ENCODE peak calls at places on chromosomes 5 and 9, in eight cellular contexts. One of them, this sample, is unnamed.

GRCh38 chr9:129351642-129352151 is 173.6 kb upstream of the IER5L start:
- DNase-seq in H9: peak; percentile 70
- DNase-seq in body of pancreas: no peak
- DNase-seq in heart right ventricle: no peak
- DNase-seq in fibroblast of lung: peak; percentile 47
- DNase-seq in hepatocyte: no peak
- DNase-seq in CD8-positive, alpha-beta T cell: no peak
- DNase-seq in ascending aorta: no peak
- DNase-seq in this sample: no peak

GRCh38 chr5:88263349-88263748 is 5.3 kb downstream of the TMEM161B start:
- DNase-seq in H9: no peak
- DNase-seq in body of pancreas: no peak
- DNase-seq in heart right ventricle: no peak
- DNase-seq in fibroblast of lung: no peak
- DNase-seq in hepatocyte: no peak
- DNase-seq in CD8-positive, alpha-beta T cell: no peak
- DNase-seq in ascending aorta: no peak
- DNase-seq in this sample: no peak

GRCh38 chr9:134600836-134601638 is 40.6 kb upstream of the COL5A1 start:
- DNase-seq in H9: peak; percentile 18
- DNase-seq in body of pancreas: no peak
- DNase-seq in heart right ventricle: no peak
- DNase-seq in fibroblast of lung: no peak
- DNase-seq in hepatocyte: no peak
- DNase-seq in CD8-positive, alpha-beta T cell: no peak
- DNase-seq in ascending aorta: no peak
- DNase-seq in this sample: no peak

GRCh38 chr9:70921126-70921525 is 200.3 kb downstream of the TRPM3 start:
- DNase-seq in H9: no peak
- DNase-seq in body of pancreas: no peak
- DNase-seq in heart right ventricle: no peak
- DNase-seq in fibroblast of lung: peak; percentile 28
- DNase-seq in hepatocyte: no peak
- DNase-seq in CD8-positive, alpha-beta T cell: no peak
- DNase-seq in ascending aorta: no peak
- DNase-seq in this sample: no peak

GRCh38 chr5:139294372-139295165 is 1.0 kb downstream of the MATR3 start:
- DNase-seq in H9: no peak
- DNase-seq in body of pancreas: peak; percentile 78
- DNase-seq in heart right ventricle: peak; percentile 75
- DNase-seq in fibroblast of lung: peak; percentile 85
- DNase-seq in hepatocyte: peak; percentile 89
- DNase-seq in CD8-positive, alpha-beta T cell: peak; percentile 59
- DNase-seq in ascending aorta: peak; percentile 83
- DNase-seq in this sample: peak; percentile 51

GRCh38 chr5:147098233-147098790 is 136.5 kb upstream of the STK32A start:
- DNase-seq in H9: peak; percentile 61
- DNase-seq in body of pancreas: peak; percentile 54
- DNase-seq in heart right ventricle: no peak
- DNase-seq in fibroblast of lung: peak; percentile 44
- DNase-seq in hepatocyte: peak; percentile 55
- DNase-seq in CD8-positive, alpha-beta T cell: no peak
- DNase-seq in ascending aorta: no peak
- DNase-seq in this sample: no peak

GRCh38 chr5:111697215-111697614 is 59.8 kb downstream of the NREP start:
- DNase-seq in H9: no peak
- DNase-seq in body of pancreas: no peak
- DNase-seq in heart right ventricle: no peak
- DNase-seq in fibroblast of lung: peak; percentile 53
- DNase-seq in hepatocyte: peak; percentile 24
- DNase-seq in CD8-positive, alpha-beta T cell: no peak
- DNase-seq in ascending aorta: no peak
- DNase-seq in this sample: peak; percentile 49

GRCh38 chr5:56749842-56750241 is 65.5 kb upstream of the MAP3K1 start:
- DNase-seq in H9: no peak
- DNase-seq in body of pancreas: no peak
- DNase-seq in heart right ventricle: no peak
- DNase-seq in fibroblast of lung: no peak
- DNase-seq in hepatocyte: no peak
- DNase-seq in CD8-positive, alpha-beta T cell: no peak
- DNase-seq in ascending aorta: no peak
- DNase-seq in this sample: no peak

GRCh38 chr5:112957970-112958773 is 18.4 kb upstream of the DCP2 start:
- DNase-seq in H9: no peak
- DNase-seq in body of pancreas: peak; percentile 86
- DNase-seq in heart right ventricle: peak; percentile 70
- DNase-seq in fibroblast of lung: peak; percentile 98
- DNase-seq in hepatocyte: peak; percentile 61
- DNase-seq in CD8-positive, alpha-beta T cell: no peak
- DNase-seq in ascending aorta: peak; percentile 76
- DNase-seq in this sample: no peak

GRCh38 chr5:132103969-132104391 is 30.4 kb downstream of the CSF2 start:
- DNase-seq in H9: no peak
- DNase-seq in body of pancreas: no peak
- DNase-seq in heart right ventricle: no peak
- DNase-seq in fibroblast of lung: peak; percentile 9
- DNase-seq in hepatocyte: no peak
- DNase-seq in CD8-positive, alpha-beta T cell: no peak
- DNase-seq in ascending aorta: no peak
- DNase-seq in this sample: no peak

GRCh38 chr5:179549973-179550510 is 312 bp upstream of the RUFY1 start:
- DNase-seq in H9: no peak
- DNase-seq in body of pancreas: no peak
- DNase-seq in heart right ventricle: no peak
- DNase-seq in fibroblast of lung: peak; percentile 52
- DNase-seq in hepatocyte: no peak
- DNase-seq in CD8-positive, alpha-beta T cell: no peak
- DNase-seq in ascending aorta: peak; percentile 88
- DNase-seq in this sample: no peak

GRCh38 chr9:2857564-2858198 is 13.8 kb upstream of the PUM3 start:
- DNase-seq in H9: peak; percentile 55
- DNase-seq in body of pancreas: peak; percentile 79
- DNase-seq in heart right ventricle: peak; percentile 12
- DNase-seq in fibroblast of lung: peak; percentile 76
- DNase-seq in hepatocyte: peak; percentile 86
- DNase-seq in CD8-positive, alpha-beta T cell: peak; percentile 63
- DNase-seq in ascending aorta: peak; percentile 71
- DNase-seq in this sample: peak; percentile 71

GRCh38 chr5:127878174-127878750 is 175.1 kb downstream of the CCDC192 start:
- DNase-seq in H9: peak; percentile 52
- DNase-seq in body of pancreas: peak; percentile 77
- DNase-seq in heart right ventricle: peak; percentile 16
- DNase-seq in fibroblast of lung: peak; percentile 57
- DNase-seq in hepatocyte: peak; percentile 59
- DNase-seq in CD8-positive, alpha-beta T cell: no peak
- DNase-seq in ascending aorta: no peak
- DNase-seq in this sample: no peak

GRCh38 chr5:142724821-142725220 is 38.9 kb upstream of the FGF1 start:
- DNase-seq in H9: peak; percentile 15
- DNase-seq in body of pancreas: no peak
- DNase-seq in heart right ventricle: no peak
- DNase-seq in fibroblast of lung: no peak
- DNase-seq in hepatocyte: no peak
- DNase-seq in CD8-positive, alpha-beta T cell: no peak
- DNase-seq in ascending aorta: peak; percentile 56
- DNase-seq in this sample: no peak

GRCh38 chr5:160159991-160160826 is 41.0 kb upstream of the PWWP2A start:
- DNase-seq in H9: peak; percentile 91
- DNase-seq in body of pancreas: peak; percentile 17
- DNase-seq in heart right ventricle: no peak
- DNase-seq in fibroblast of lung: no peak
- DNase-seq in hepatocyte: peak; percentile 37
- DNase-seq in CD8-positive, alpha-beta T cell: no peak
- DNase-seq in ascending aorta: no peak
- DNase-seq in this sample: no peak

GRCh38 chr5:14942212-14942611 is 70.6 kb upstream of the ANKH start:
- DNase-seq in H9: no peak
- DNase-seq in body of pancreas: no peak
- DNase-seq in heart right ventricle: no peak
- DNase-seq in fibroblast of lung: no peak
- DNase-seq in hepatocyte: no peak
- DNase-seq in CD8-positive, alpha-beta T cell: no peak
- DNase-seq in ascending aorta: no peak
- DNase-seq in this sample: no peak

GRCh38 chr9:134863941-134864820 is 16.4 kb upstream of the FCN2 start:
- DNase-seq in H9: peak; percentile 24
- DNase-seq in body of pancreas: no peak
- DNase-seq in heart right ventricle: peak; percentile 46
- DNase-seq in fibroblast of lung: no peak
- DNase-seq in hepatocyte: no peak
- DNase-seq in CD8-positive, alpha-beta T cell: no peak
- DNase-seq in ascending aorta: peak; percentile 59
- DNase-seq in this sample: no peak

GRCh38 chr9:125999504-125999881 is 252.3 kb downstream of the PBX3 start:
- DNase-seq in H9: no peak
- DNase-seq in body of pancreas: no peak
- DNase-seq in heart right ventricle: no peak
- DNase-seq in fibroblast of lung: no peak
- DNase-seq in hepatocyte: no peak
- DNase-seq in CD8-positive, alpha-beta T cell: no peak
- DNase-seq in ascending aorta: no peak
- DNase-seq in this sample: no peak

GRCh38 chr9:19488721-19489120 is 79.9 kb downstream of the ACER2 start:
- DNase-seq in H9: no peak
- DNase-seq in body of pancreas: no peak
- DNase-seq in heart right ventricle: no peak
- DNase-seq in fibroblast of lung: no peak
- DNase-seq in hepatocyte: no peak
- DNase-seq in CD8-positive, alpha-beta T cell: no peak
- DNase-seq in ascending aorta: no peak
- DNase-seq in this sample: no peak

GRCh38 chr5:1885476-1885755 is 2.7 kb upstream of the IRX4 start:
- DNase-seq in H9: no peak
- DNase-seq in body of pancreas: no peak
- DNase-seq in heart right ventricle: no peak
- DNase-seq in fibroblast of lung: no peak
- DNase-seq in hepatocyte: no peak
- DNase-seq in CD8-positive, alpha-beta T cell: no peak
- DNase-seq in ascending aorta: no peak
- DNase-seq in this sample: no peak

GRCh38 chr5:24272735-24273134 is 372.0 kb downstream of the CDH10 start:
- DNase-seq in H9: no peak
- DNase-seq in body of pancreas: no peak
- DNase-seq in heart right ventricle: no peak
- DNase-seq in fibroblast of lung: no peak
- DNase-seq in hepatocyte: no peak
- DNase-seq in CD8-positive, alpha-beta T cell: no peak
- DNase-seq in ascending aorta: no peak
- DNase-seq in this sample: no peak

GRCh38 chr5:10192309-10192708 is 57.4 kb downstream of the ATPSCKMT start:
- DNase-seq in H9: no peak
- DNase-seq in body of pancreas: no peak
- DNase-seq in heart right ventricle: no peak
- DNase-seq in fibroblast of lung: peak; percentile 61
- DNase-seq in hepatocyte: no peak
- DNase-seq in CD8-positive, alpha-beta T cell: no peak
- DNase-seq in ascending aorta: no peak
- DNase-seq in this sample: no peak

GRCh38 chr5:79070002-79070567 is 518 bp downstream of the BHMT2 start:
- DNase-seq in H9: peak; percentile 31
- DNase-seq in body of pancreas: no peak
- DNase-seq in heart right ventricle: peak; percentile 11
- DNase-seq in fibroblast of lung: peak; percentile 34
- DNase-seq in hepatocyte: no peak
- DNase-seq in CD8-positive, alpha-beta T cell: no peak
- DNase-seq in ascending aorta: no peak
- DNase-seq in this sample: no peak

GRCh38 chr5:117286813-117287212 is 712.2 kb upstream of the SEMA6A start:
- DNase-seq in H9: no peak
- DNase-seq in body of pancreas: no peak
- DNase-seq in heart right ventricle: no peak
- DNase-seq in fibroblast of lung: no peak
- DNase-seq in hepatocyte: no peak
- DNase-seq in CD8-positive, alpha-beta T cell: no peak
- DNase-seq in ascending aorta: no peak
- DNase-seq in this sample: no peak

GRCh38 chr9:107644774-107645463 is 155.3 kb upstream of the KLF4 start:
- DNase-seq in H9: no peak
- DNase-seq in body of pancreas: peak; percentile 12
- DNase-seq in heart right ventricle: peak; percentile 43
- DNase-seq in fibroblast of lung: peak; percentile 5
- DNase-seq in hepatocyte: no peak
- DNase-seq in CD8-positive, alpha-beta T cell: no peak
- DNase-seq in ascending aorta: peak; percentile 78
- DNase-seq in this sample: no peak

GRCh38 chr9:127734247-127734746 is 797 bp downstream of the TOR2A start:
- DNase-seq in H9: peak; percentile 59
- DNase-seq in body of pancreas: peak; percentile 23
- DNase-seq in heart right ventricle: no peak
- DNase-seq in fibroblast of lung: no peak
- DNase-seq in hepatocyte: no peak
- DNase-seq in CD8-positive, alpha-beta T cell: no peak
- DNase-seq in ascending aorta: no peak
- DNase-seq in this sample: no peak
- TF ChIP-seq CTCF in H9: no peak
- TF ChIP-seq CTCF in body of pancreas: no peak
- TF ChIP-seq CTCF in heart right ventricle: no peak
- TF ChIP-seq CTCF in fibroblast of lung: no peak
- TF ChIP-seq CTCF in hepatocyte: no peak
- TF ChIP-seq CTCF in CD8-positive, alpha-beta T cell: no peak
- TF ChIP-seq CTCF in ascending aorta: no peak
- TF ChIP-seq CTCF in this sample: no peak

GRCh38 chr9:32869404-32869803 is 86.1 kb downstream of the TMEM215 start:
- DNase-seq in H9: no peak
- DNase-seq in body of pancreas: no peak
- DNase-seq in heart right ventricle: no peak
- DNase-seq in fibroblast of lung: no peak
- DNase-seq in hepatocyte: no peak
- DNase-seq in CD8-positive, alpha-beta T cell: no peak
- DNase-seq in ascending aorta: no peak
- DNase-seq in this sample: no peak
- TF ChIP-seq CTCF in H9: no peak
- TF ChIP-seq CTCF in body of pancreas: no peak
- TF ChIP-seq CTCF in heart right ventricle: no peak
- TF ChIP-seq CTCF in fibroblast of lung: no peak
- TF ChIP-seq CTCF in hepatocyte: no peak
- TF ChIP-seq CTCF in CD8-positive, alpha-beta T cell: no peak
- TF ChIP-seq CTCF in ascending aorta: no peak
- TF ChIP-seq CTCF in this sample: no peak

DNA sequence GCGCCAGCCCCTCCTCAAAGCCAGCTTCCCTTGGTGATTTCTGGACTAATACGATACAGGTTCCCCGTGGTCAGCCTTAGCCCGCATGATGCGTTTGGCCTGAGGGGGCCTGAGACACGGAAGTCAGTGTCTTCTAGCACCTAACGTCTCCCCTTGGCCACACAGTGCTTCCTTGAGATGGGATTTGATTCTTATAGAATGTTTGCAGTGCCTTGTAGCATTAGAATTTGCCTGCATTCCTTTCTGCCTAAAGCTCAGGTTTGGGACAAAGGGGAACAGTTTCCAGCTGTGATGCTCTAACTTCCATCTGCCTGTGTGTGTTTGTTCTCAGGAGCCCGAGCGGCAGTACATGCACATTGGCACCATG is 34.4 kb downstream of the CFAP90 start:
- DNase-seq in H9: no peak
- DNase-seq in body of pancreas: no peak
- DNase-seq in heart right ventricle: no peak
- DNase-seq in fibroblast of lung: no peak
- DNase-seq in hepatocyte: no peak
- DNase-seq in CD8-positive, alpha-beta T cell: no peak
- DNase-seq in ascending aorta: no peak
- DNase-seq in this sample: no peak
- TF ChIP-seq CTCF in H9: no peak
- TF ChIP-seq CTCF in body of pancreas: no peak
- TF ChIP-seq CTCF in heart right ventricle: no peak
- TF ChIP-seq CTCF in fibroblast of lung: no peak
- TF ChIP-seq CTCF in hepatocyte: no peak
- TF ChIP-seq CTCF in CD8-positive, alpha-beta T cell: no peak
- TF ChIP-seq CTCF in ascending aorta: no peak
- TF ChIP-seq CTCF in this sample: no peak

GRCh38 chr9:120040896-120041295 is 539.1 kb downstream of the CDK5RAP2 start:
- DNase-seq in H9: no peak
- DNase-seq in body of pancreas: no peak
- DNase-seq in heart right ventricle: no peak
- DNase-seq in fibroblast of lung: no peak
- DNase-seq in hepatocyte: no peak
- DNase-seq in CD8-positive, alpha-beta T cell: no peak
- DNase-seq in ascending aorta: no peak
- DNase-seq in this sample: no peak
- TF ChIP-seq CTCF in H9: no peak
- TF ChIP-seq CTCF in body of pancreas: no peak
- TF ChIP-seq CTCF in heart right ventricle: no peak
- TF ChIP-seq CTCF in fibroblast of lung: no peak
- TF ChIP-seq CTCF in hepatocyte: no peak
- TF ChIP-seq CTCF in CD8-positive, alpha-beta T cell: no peak
- TF ChIP-seq CTCF in ascending aorta: no peak
- TF ChIP-seq CTCF in this sample: no peak

This sample was measured in mesothelial cell of epicardium.